ENCODE peak calls at places on chromosomes 1 and 21, in six cellular contexts. W is Ammon's horn; E is activated CD8-positive, alpha-beta memory T cell treated with anti-CD3 and anti-CD28 coated beads, Interleukin-2, amount 50 U/mL, for 4 hours; S is esophagus squamous epithelium; N is DMS53; C is CD4-positive, alpha-beta T cell. A is an unnamed sample.

GRCh38 chr1:23682946-23683345 is 8.7 kb upstream of the RPL11 start:
- DNase-seq in W (no peak), E (no peak), C (no peak), N (no peak), S (no peak), A (no peak)

GRCh38 chr21:26732442-26733221 is 112.6 kb downstream of the ADAMTS1 start:
- DNase-seq in W (peak), E (peak), N (peak), C (no peak), S (no peak), A (no peak)

GRCh38 chr1:32394890-32395415 is 712 bp upstream of the BSDC1 start:
- DNase-seq in W (no peak), C (no peak), N (peak), S (no peak), E (no peak), A (no peak)

GRCh38 chr1:30302808-30303310 is 420.5 kb downstream of the MATN1 start:
- DNase-seq in E (no peak), C (no peak), W (no peak), N (no peak), S (no peak), A (no peak)

GRCh38 chr1:69976896-69977295 is 228.5 kb downstream of the LRRC40 start:
- DNase-seq in C (no peak), N (peak), E (no peak), W (peak), S (no peak), A (no peak)

GRCh38 chr1:1920057-1920607 is 1.1 kb upstream of the TMEM52 start:
- DNase-seq in E (no peak), C (no peak), W (no peak), N (no peak), S (no peak), A (no peak)

GRCh38 chr21:44618504-44618903 is 6.6 kb downstream of the KRTAP10-8 start:
- DNase-seq in N (peak), W (no peak), E (no peak), C (no peak), S (no peak), A (no peak)

GRCh38 chr1:81414417-81415087 is 386.2 kb upstream of the ADGRL2 start:
- DNase-seq in E (no peak), N (peak), C (no peak), S (no peak), W (peak), A (no peak)

GRCh38 chr1:150464422-150464826 is 22.8 kb upstream of the TARS2 start:
- DNase-seq in N (peak), C (peak), E (peak), S (no peak), W (peak), A (peak)

GRCh38 chr1:30304080-30304479 is 419.3 kb downstream of the MATN1 start:
- DNase-seq in S (no peak), C (no peak), E (no peak), N (no peak), W (no peak), A (no peak)

GRCh38 chr1:155125946-155126493 is 1.7 kb upstream of the EFNA1 start:
- DNase-seq in W (peak), S (no peak), N (peak), E (no peak), C (no peak), A (no peak)

GRCh38 chr1:209808059-209808494 is 2.1 kb upstream of the IRF6 start:
- DNase-seq in E (no peak), W (no peak), C (no peak), S (no peak), N (peak), A (no peak)

GRCh38 chr1:216119600-216119999 is 303.6 kb downstream of the USH2A start:
- DNase-seq in S (no peak), N (peak), W (no peak), C (no peak), E (no peak), A (no peak)

GRCh38 chr1:69511426-69512192 is 56.1 kb upstream of the LRRC7 start:
- DNase-seq in S (no peak), C (no peak), E (no peak), W (no peak), N (peak), A (no peak)

GRCh38 chr21:43872549-43873198 is 7.7 kb downstream of the AGPAT3 start:
- DNase-seq in S (no peak), N (no peak), E (no peak), C (no peak), W (no peak), A (no peak)

GRCh38 chr1:5448486-5448885 is 543.7 kb downstream of the NPHP4 start:
- DNase-seq in E (peak), W (no peak), S (no peak), N (no peak), C (no peak), A (peak)

GRCh38 chr21:16037386-16037785 is 307.6 kb downstream of the USP25 start:
- DNase-seq in S (no peak), E (no peak), N (no peak), C (no peak), W (no peak), A (no peak)

GRCh38 chr1:156097499-156098178 is 15.4 kb upstream of the MEX3A start:
- DNase-seq in C (no peak), N (no peak), S (no peak), E (no peak), W (no peak), A (no peak)

GRCh38 chr1:115925511-115925910 is 50.8 kb upstream of the SLC22A15 start:
- DNase-seq in E (no peak), N (no peak), S (no peak), C (no peak), W (no peak), A (no peak)

GRCh38 chr21:43712268-43712942 is 6.5 kb upstream of the PDXK start:
- DNase-seq in N (peak), C (no peak), W (no peak), S (no peak), E (no peak), A (no peak)

GRCh38 chr1:201752333-201752732 is 76.6 kb upstream of the IPO9 start:
- DNase-seq in W (no peak), S (no peak), C (no peak), E (no peak), N (no peak), A (no peak)

GRCh38 chr1:63739452-63739851 is 34.4 kb upstream of the ROR1 start:
- DNase-seq in E (no peak), W (no peak), N (no peak), C (no peak), S (no peak), A (no peak)

GRCh38 chr1:8706995-8707396 is 110.4 kb downstream of the RERE start:
- DNase-seq in W (no peak), N (peak), E (no peak), C (no peak), S (no peak), A (no peak)

GRCh38 chr1:42295816-42296215 is 39.2 kb downstream of the FOXJ3 start:
- DNase-seq in S (no peak), C (no peak), E (no peak), N (no peak), W (no peak), A (no peak)

GRCh38 chr1:54502342-54502741 is 45.7 kb upstream of the ACOT11 start:
- DNase-seq in W (no peak), N (no peak), S (no peak), C (no peak), E (no peak), A (no peak)

GRCh38 chr1:203085528-203086406 is at the start of gene MYOG:
- DNase-seq in E (no peak), C (no peak), N (no peak), S (no peak), W (no peak), A (no peak)

GRCh38 chr1:21308847-21309652 is 18.8 kb upstream of the ECE1 start:
- DNase-seq in E (no peak), S (no peak), N (no peak), C (no peak), W (no peak), A (no peak)

GRCh38 chr1:10211805-10212405 is 1.5 kb downstream of the KIF1B start:
- DNase-seq in W (peak), C (no peak), E (no peak), S (no peak), N (peak), A (no peak)

GRCh38 chr1:44048816-44049215 is 17.6 kb upstream of the SLC6A9 start:
- DNase-seq in C (no peak), E (no peak), S (no peak), N (no peak), W (no peak), A (no peak)

GRCh38 chr1:57312869-57313268 is 111.0 kb downstream of the DAB1 start:
- DNase-seq in S (no peak), W (peak), E (no peak), N (no peak), C (no peak), A (no peak)

GRCh38 chr1:99490031-99490430 is 155.9 kb upstream of the PALMD start:
- DNase-seq in S (no peak), C (no peak), W (no peak), N (no peak), E (no peak), A (no peak)

GRCh38 chr1:162857850-162858249 is 3.1 kb downstream of the CCDC190 start:
- DNase-seq in W (no peak), S (no peak), E (no peak), N (no peak), C (no peak), A (no peak)

GRCh38 chr1:86739901-86740507 is 35.6 kb downstream of the SH3GLB1 start:
- DNase-seq in S (no peak), W (no peak), E (no peak), N (peak), C (no peak), A (no peak)

GRCh38 chr1:20787775-20788488 is 825 bp upstream of the HP1BP3 start:
- DNase-seq in N (peak), W (no peak), C (no peak), S (no peak), E (no peak), A (no peak)

GRCh38 chr1:8317647-8318360 is at the start of gene SLC45A1:
- DNase-seq in C (peak), W (peak), S (no peak), E (peak), N (peak), A (peak)

GRCh38 chr21:38988211-38989096 is 182.7 kb downstream of the ETS2 start:
- DNase-seq in N (peak), C (no peak), W (no peak), E (no peak), S (no peak), A (no peak)

A was measured in activated T-cell treated with anti-CD3 and anti-CD28 coated beads, Interleukin-2, amount 50 U/mL, for 1 hour.